ENCODE peak calls at places on chromosome 13, in four cellular contexts. F is H1, Q is mesendoderm, Y is IMR-90. V is an unnamed sample.

GRCh38 chr13:41222259-41222852 is 28.0 kb upstream of the KBTBD7 start:
- DNase-seq in F (peak), Q (peak), Y (peak), V (peak)

GRCh38 chr13:50078512-50079277 is 63.5 kb downstream of the KCNRG start:
- DNase-seq in F (no peak), Q (no peak), Y (no peak), V (no peak)

GRCh38 chr13:48862572-48862971 is 113.1 kb upstream of the FNDC3A start:
- DNase-seq in F (no peak), Q (no peak), Y (peak), V (no peak)

GRCh38 chr13:29465741-29466293 is 129.7 kb downstream of the SLC7A1 start:
- DNase-seq in F (no peak), Q (peak), Y (peak), V (no peak)

GRCh38 chr13:38670627-38671026 is 16.2 kb upstream of the FREM2 start:
- DNase-seq in F (no peak), Q (peak), Y (peak), V (no peak)

GRCh38 chr13:97401421-97401820 is 32.5 kb upstream of the RAP2A start:
- DNase-seq in F (no peak), Q (no peak), Y (no peak), V (no peak)

GRCh38 chr13:30832845-30833332 is 73.2 kb upstream of the MEDAG start:
- DNase-seq in F (no peak), Q (peak), Y (no peak), V (peak)

GRCh38 chr13:42959615-42960014 is 32.4 kb downstream of the EPSTI1 start:
- DNase-seq in F (no peak), Q (no peak), Y (no peak), V (no peak)

GRCh38 chr13:23701646-23702045 is 131.4 kb downstream of the TNFRSF19 start:
- DNase-seq in F (no peak), Q (no peak), Y (peak), V (no peak)

GRCh38 chr13:89212186-89212585 is 1541.0 kb downstream of the SLITRK5 start:
- DNase-seq in F (no peak), Q (no peak), Y (no peak), V (no peak)

GRCh38 chr13:20873348-20873747 is 29.2 kb downstream of the XPO4 start:
- DNase-seq in F (no peak), Q (peak), Y (peak), V (no peak)

GRCh38 chr13:20882206-20882605 is 20.3 kb downstream of the XPO4 start:
- DNase-seq in F (peak), Q (peak), Y (peak), V (peak)

GRCh38 chr13:20877902-20878301 is 24.6 kb downstream of the XPO4 start:
- DNase-seq in F (no peak), Q (no peak), Y (no peak), V (no peak)
- H3K56ac ChIP-seq in F (no peak), Q (no peak), Y (no peak), V (no peak)

DNA sequence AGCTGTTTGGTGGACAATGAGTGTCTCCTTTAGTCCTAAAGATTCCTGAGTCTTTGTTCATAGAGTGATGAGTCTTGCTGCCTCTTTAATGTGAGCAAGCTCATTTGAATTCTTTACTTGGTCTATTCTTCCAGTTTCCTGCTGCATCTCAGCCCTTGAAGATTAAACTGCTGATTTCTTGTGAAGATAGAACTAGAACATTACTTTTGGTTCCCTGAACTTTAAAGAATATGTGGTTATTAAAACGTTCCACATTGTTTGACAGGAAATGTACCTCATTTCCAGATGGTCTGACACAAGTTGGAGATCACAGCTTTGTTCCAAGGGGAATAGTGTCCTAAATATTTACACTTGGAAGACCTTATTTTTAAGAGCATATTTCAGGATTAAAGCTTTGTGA is 52.0 kb downstream of the SLAIN1 start:
- DNase-seq in F (no peak), Q (no peak), Y (no peak), V (no peak)
- H3K56ac ChIP-seq in F (no peak), Q (no peak), Y (no peak), V (no peak)

DNA sequence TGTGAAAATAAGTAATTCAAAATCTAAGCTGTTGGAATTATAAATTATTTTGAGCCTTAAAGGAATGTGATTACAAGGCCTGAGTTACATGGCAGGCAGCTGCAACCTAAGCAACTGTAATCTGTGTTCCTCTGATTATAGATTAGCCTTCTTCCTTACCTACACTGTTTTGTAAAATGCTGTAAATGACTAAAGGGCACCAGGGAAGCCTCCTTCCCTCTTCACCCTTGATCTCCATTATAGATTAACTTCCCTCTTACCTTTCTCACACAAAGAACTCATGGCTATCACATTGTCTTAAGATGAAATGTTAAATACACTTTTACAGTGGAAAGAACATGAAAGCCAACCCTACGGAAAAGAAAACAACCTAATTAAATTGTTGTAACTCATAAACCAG is 423.7 kb upstream of the KLF12 start:
- DNase-seq in F (no peak), Q (no peak), Y (no peak), V (no peak)
- H3K56ac ChIP-seq in F (no peak), Q (no peak), Y (no peak), V (no peak)

GRCh38 chr13:100510208-100510997 is 78.2 kb downstream of the GGACT start:
- DNase-seq in F (no peak), Q (peak), Y (no peak), V (peak)

GRCh38 chr13:100506600-100507422 is 81.8 kb downstream of the GGACT start:
- DNase-seq in F (no peak), Q (no peak), Y (no peak), V (no peak)

GRCh38 chr13:100508996-100509395 is 79.6 kb downstream of the GGACT start:
- DNase-seq in F (no peak), Q (no peak), Y (no peak), V (no peak)

GRCh38 chr13:100508391-100508790 is 80.2 kb downstream of the GGACT start:
- DNase-seq in F (no peak), Q (no peak), Y (no peak), V (no peak)

DNA sequence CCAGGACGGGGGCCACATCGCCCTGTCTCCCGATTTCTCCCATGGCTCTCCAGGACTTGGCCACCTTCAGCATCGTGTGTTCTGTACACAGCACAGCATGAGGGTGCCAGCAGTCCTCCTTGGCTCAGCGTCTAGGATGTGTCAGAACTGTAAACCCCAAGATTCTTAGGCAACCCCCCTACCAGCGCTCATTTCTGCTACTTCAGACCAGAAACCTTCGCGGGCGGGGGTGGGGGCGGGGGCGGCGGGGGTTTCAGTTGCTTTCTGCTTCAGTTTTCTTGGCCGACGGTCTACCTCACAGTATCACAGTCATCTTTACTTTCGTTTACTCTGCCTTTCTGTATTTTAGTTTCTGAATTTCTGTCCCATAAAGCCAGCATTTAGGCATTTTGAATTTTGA is 82.4 kb downstream of the GGACT start:
- DNase-seq in F (no peak), Q (no peak), Y (no peak), V (no peak)
- H3K56ac ChIP-seq in F (no peak), Q (no peak), Y (no peak), V (no peak)

GRCh38 chr13:60797112-60797511 is 400.1 kb downstream of the TDRD3 start:
- DNase-seq in F (no peak), Q (no peak), Y (no peak), V (no peak)
- H3K56ac ChIP-seq in F (no peak), Q (no peak), Y (no peak), V (no peak)

DNA sequence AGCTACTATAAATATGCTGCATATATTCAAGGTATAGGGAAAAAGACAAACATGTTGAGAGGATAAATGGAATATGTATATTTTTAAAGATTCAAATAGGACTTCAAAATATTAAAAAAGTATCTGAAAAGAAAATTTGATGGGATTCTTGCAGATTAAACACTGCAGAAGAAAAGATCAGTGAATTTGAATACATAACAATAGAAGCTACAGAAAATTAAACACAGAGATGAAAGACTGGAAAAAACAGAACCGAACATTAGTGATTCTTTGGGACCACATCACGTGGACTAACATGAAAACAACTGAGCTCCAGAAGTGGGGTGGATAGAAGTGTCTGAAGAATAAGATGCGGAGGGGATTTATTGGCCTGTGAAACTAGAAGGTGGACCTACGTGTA is 217.2 kb downstream of the RFC3 start:
- DNase-seq in F (no peak), Q (no peak), Y (no peak), V (no peak)
- H3K56ac ChIP-seq in F (no peak), Q (no peak), Y (no peak), V (no peak)

GRCh38 chr13:21825801-21826200 is 154.9 kb downstream of the FGF9 start:
- DNase-seq in F (no peak), Q (no peak), Y (peak), V (no peak)
- H3K56ac ChIP-seq in F (no peak), Q (no peak), Y (no peak), V (no peak)

DNA sequence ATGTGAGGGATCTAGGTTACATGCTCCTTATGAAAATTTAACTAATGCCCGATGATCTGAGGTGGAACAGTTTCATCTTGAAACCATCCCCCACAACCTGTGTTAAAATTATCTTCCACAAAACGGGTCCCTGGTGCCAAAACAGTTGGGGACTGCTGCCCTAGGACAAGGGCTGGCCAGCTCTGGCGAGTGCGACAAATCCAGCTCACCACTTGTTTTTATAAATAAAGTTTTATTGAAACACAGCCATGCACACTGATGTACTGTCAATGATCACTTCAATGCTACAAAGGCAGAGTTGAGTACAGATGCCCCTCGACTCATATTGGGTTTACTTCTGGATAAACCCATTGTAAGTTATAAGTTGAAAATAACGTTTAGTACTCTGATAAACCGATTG is 235.3 kb downstream of the ATP8A2 start:
- DNase-seq in F (no peak), Q (no peak), Y (no peak), V (no peak)
- H3K56ac ChIP-seq in F (no peak), Q (no peak), Y (no peak), V (no peak)

GRCh38 chr13:111639994-111640393 is 319.6 kb downstream of the TEX29 start:
- DNase-seq in F (no peak), Q (no peak), Y (no peak), V (peak)
- H3K56ac ChIP-seq in F (no peak), Q (no peak), Y (no peak), V (no peak)

GRCh38 chr13:82206241-82206640 is 1676.0 kb downstream of the SLITRK1 start:
- DNase-seq in F (no peak), Q (no peak), Y (no peak), V (no peak)
- H3K56ac ChIP-seq in F (no peak), Q (no peak), Y (no peak), V (no peak)

V was measured in H9.